ENCODE peak calls at places on chromosomes 6 and 20, in four cellular contexts. One of them, this sample, is unnamed.

GRCh38 chr6:155080876-155081845 is 86.0 kb downstream of the TIAM2 start:
- DNase-seq in RWPE1: no peak
- DNase-seq in CD4-positive, alpha-beta T cell: no peak
- DNase-seq in esophagus squamous epithelium: no peak
- DNase-seq in this sample: no peak

GRCh38 chr20:19737025-19737424 is 21.0 kb upstream of the RIN2 start:
- DNase-seq in esophagus squamous epithelium: no peak
- DNase-seq in RWPE1: peak
- DNase-seq in CD4-positive, alpha-beta T cell: no peak
- DNase-seq in this sample: no peak

GRCh38 chr20:17806739-17807441 is 107.1 kb downstream of the BANF2 start:
- DNase-seq in esophagus squamous epithelium: no peak
- DNase-seq in CD4-positive, alpha-beta T cell: no peak
- DNase-seq in RWPE1: no peak
- DNase-seq in this sample: peak

GRCh38 chr6:167663784-167664432 is 162.8 kb upstream of the AFDN start:
- DNase-seq in CD4-positive, alpha-beta T cell: no peak
- DNase-seq in RWPE1: no peak
- DNase-seq in esophagus squamous epithelium: no peak
- DNase-seq in this sample: no peak

GRCh38 chr20:2151805-2152727 is 50.4 kb downstream of the STK35 start:
- DNase-seq in esophagus squamous epithelium: no peak
- DNase-seq in RWPE1: peak
- DNase-seq in CD4-positive, alpha-beta T cell: no peak
- DNase-seq in this sample: no peak

GRCh38 chr20:37236462-37236861 is 25.2 kb downstream of the GHRH start:
- DNase-seq in CD4-positive, alpha-beta T cell: no peak
- DNase-seq in esophagus squamous epithelium: no peak
- DNase-seq in RWPE1: no peak
- DNase-seq in this sample: peak

GRCh38 chr6:1485678-1486077 is 96.3 kb downstream of the FOXF2 start:
- DNase-seq in CD4-positive, alpha-beta T cell: no peak
- DNase-seq in RWPE1: peak
- DNase-seq in esophagus squamous epithelium: no peak
- DNase-seq in this sample: no peak

GRCh38 chr6:41208439-41209106 is 7.6 kb upstream of the TREML2 start:
- DNase-seq in esophagus squamous epithelium: no peak
- DNase-seq in RWPE1: no peak
- DNase-seq in CD4-positive, alpha-beta T cell: no peak
- DNase-seq in this sample: peak

GRCh38 chr6:140174509-140174908 is 800.1 kb upstream of the CITED2 start:
- DNase-seq in CD4-positive, alpha-beta T cell: no peak
- DNase-seq in esophagus squamous epithelium: no peak
- DNase-seq in RWPE1: peak
- DNase-seq in this sample: no peak

GRCh38 chr6:121430514-121431460 is 4.7 kb upstream of the GJA1 start:
- DNase-seq in RWPE1: peak
- DNase-seq in CD4-positive, alpha-beta T cell: no peak
- DNase-seq in esophagus squamous epithelium: no peak
- DNase-seq in this sample: no peak

GRCh38 chr6:33958208-33958862 is 154.5 kb upstream of the MLN start:
- DNase-seq in RWPE1: no peak
- DNase-seq in CD4-positive, alpha-beta T cell: no peak
- DNase-seq in esophagus squamous epithelium: no peak
- DNase-seq in this sample: no peak

GRCh38 chr6:39495640-39496039 is 173.1 kb upstream of the KCNK16 start:
- DNase-seq in RWPE1: no peak
- DNase-seq in CD4-positive, alpha-beta T cell: no peak
- DNase-seq in esophagus squamous epithelium: no peak
- DNase-seq in this sample: no peak

GRCh38 chr6:3419624-3420272 is 37.1 kb downstream of the SLC22A23 start:
- DNase-seq in RWPE1: no peak
- DNase-seq in esophagus squamous epithelium: no peak
- DNase-seq in CD4-positive, alpha-beta T cell: no peak
- DNase-seq in this sample: no peak

GRCh38 chr20:709421-709820 is 33.8 kb upstream of the SCRT2 start:
- DNase-seq in esophagus squamous epithelium: no peak
- DNase-seq in RWPE1: no peak
- DNase-seq in CD4-positive, alpha-beta T cell: no peak
- DNase-seq in this sample: no peak

GRCh38 chr6:114162691-114163090 is 180.1 kb downstream of the HS3ST5 start:
- DNase-seq in esophagus squamous epithelium: no peak
- DNase-seq in CD4-positive, alpha-beta T cell: no peak
- DNase-seq in RWPE1: no peak
- DNase-seq in this sample: no peak

GRCh38 chr20:25686081-25687077 is 10.3 kb downstream of the ZNF337 start:
- DNase-seq in RWPE1: no peak
- DNase-seq in CD4-positive, alpha-beta T cell: no peak
- DNase-seq in esophagus squamous epithelium: no peak
- DNase-seq in this sample: no peak
- TF ChIP-seq CTCF in RWPE1: no peak
- TF ChIP-seq CTCF in CD4-positive, alpha-beta T cell: no peak
- TF ChIP-seq CTCF in esophagus squamous epithelium: no peak
- TF ChIP-seq CTCF in this sample: no peak

GRCh38 chr6:127550403-127550802 is 26.6 kb upstream of the C6orf58 start:
- DNase-seq in CD4-positive, alpha-beta T cell: no peak
- DNase-seq in RWPE1: peak
- DNase-seq in esophagus squamous epithelium: no peak
- DNase-seq in this sample: no peak

DNA sequence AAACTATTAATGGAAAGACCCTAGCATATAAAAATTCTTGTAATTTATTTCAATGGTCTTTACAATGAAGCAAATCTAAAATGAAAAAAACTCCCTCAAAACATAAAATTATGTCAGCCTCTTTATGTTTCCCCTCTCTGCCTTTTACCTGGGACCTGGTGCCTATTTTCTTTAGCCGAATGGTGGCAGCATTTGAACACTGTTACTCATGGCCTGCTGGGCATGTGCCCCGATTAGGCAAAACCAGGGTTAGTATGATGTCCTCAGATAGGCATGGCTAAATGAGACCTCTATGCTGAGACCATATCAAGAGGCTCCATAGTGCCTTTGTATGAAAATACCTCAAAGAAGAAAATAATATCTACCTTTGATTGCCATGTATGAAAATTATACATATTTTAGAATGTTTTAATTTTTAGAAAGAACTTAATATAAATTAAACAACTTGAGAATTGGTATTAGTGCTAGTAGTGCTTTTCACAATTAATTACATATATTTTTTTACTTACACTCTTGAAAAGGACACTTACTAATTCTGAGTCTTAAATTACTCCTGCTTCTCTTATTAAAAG is 22.5 kb upstream of the C6orf58 start:
- DNase-seq in RWPE1: peak
- DNase-seq in esophagus squamous epithelium: no peak
- DNase-seq in CD4-positive, alpha-beta T cell: no peak
- DNase-seq in this sample: no peak
- TF ChIP-seq CTCF in RWPE1: peak
- TF ChIP-seq CTCF in esophagus squamous epithelium: peak
- TF ChIP-seq CTCF in CD4-positive, alpha-beta T cell: no peak
- TF ChIP-seq CTCF in this sample: no peak

GRCh38 chr6:79431469-79431868 is 105.8 kb downstream of the LCA5 start:
- DNase-seq in esophagus squamous epithelium: no peak
- DNase-seq in RWPE1: no peak
- DNase-seq in CD4-positive, alpha-beta T cell: no peak
- DNase-seq in this sample: no peak
- TF ChIP-seq CTCF in esophagus squamous epithelium: peak
- TF ChIP-seq CTCF in RWPE1: no peak
- TF ChIP-seq CTCF in CD4-positive, alpha-beta T cell: no peak
- TF ChIP-seq CTCF in this sample: no peak

GRCh38 chr6:105896821-105897095 is 189.4 kb upstream of the PRDM1 start:
- DNase-seq in esophagus squamous epithelium: no peak
- DNase-seq in RWPE1: no peak
- DNase-seq in CD4-positive, alpha-beta T cell: no peak
- DNase-seq in this sample: no peak
- TF ChIP-seq CTCF in esophagus squamous epithelium: no peak
- TF ChIP-seq CTCF in RWPE1: no peak
- TF ChIP-seq CTCF in CD4-positive, alpha-beta T cell: no peak
- TF ChIP-seq CTCF in this sample: no peak

GRCh38 chr20:39072132-39072531 is 110.0 kb downstream of the DHX35 start:
- DNase-seq in CD4-positive, alpha-beta T cell: no peak
- DNase-seq in esophagus squamous epithelium: no peak
- DNase-seq in RWPE1: no peak
- DNase-seq in this sample: no peak

GRCh38 chr20:39067526-39068216 is 105.5 kb downstream of the DHX35 start:
- DNase-seq in esophagus squamous epithelium: no peak
- DNase-seq in CD4-positive, alpha-beta T cell: no peak
- DNase-seq in RWPE1: no peak
- DNase-seq in this sample: no peak

GRCh38 chr20:39069976-39070375 is 107.8 kb downstream of the DHX35 start:
- DNase-seq in CD4-positive, alpha-beta T cell: no peak
- DNase-seq in RWPE1: peak
- DNase-seq in esophagus squamous epithelium: no peak
- DNase-seq in this sample: no peak

GRCh38 chr20:39070484-39071231 is 108.5 kb downstream of the DHX35 start:
- DNase-seq in CD4-positive, alpha-beta T cell: no peak
- DNase-seq in RWPE1: peak
- DNase-seq in esophagus squamous epithelium: no peak
- DNase-seq in this sample: no peak

GRCh38 chr20:39066464-39066863 is 104.3 kb downstream of the DHX35 start:
- DNase-seq in esophagus squamous epithelium: no peak
- DNase-seq in CD4-positive, alpha-beta T cell: no peak
- DNase-seq in RWPE1: no peak
- DNase-seq in this sample: no peak
- TF ChIP-seq CTCF in esophagus squamous epithelium: no peak
- TF ChIP-seq CTCF in CD4-positive, alpha-beta T cell: no peak
- TF ChIP-seq CTCF in RWPE1: no peak
- TF ChIP-seq CTCF in this sample: no peak

This sample was measured in right atrium auricular region.